ENCODE peak calls at places on chromosome 17, in nine cellular contexts. One of them, this sample, is unnamed.

GRCh38 chr17:43810823-43811222 is 22.1 kb downstream of the MPP3 start:
- DNase-seq in EL: no peak
- DNase-seq in stimulated activated CD8-positive, alpha-beta memory T cell treated with anti-CD3 and anti-CD28 coated beads, Interleukin-4, amount 100 ng/mL, for 24 hours: no peak
- DNase-seq in GM12865: no peak
- DNase-seq in stimulated activated CD4-positive, alpha-beta T cell treated with anti-CD3 and anti-CD28 coated beads, Interleukin-1b, Interleukin-23, amount 100 ng/mL, for 1 hour: no peak
- DNase-seq in heart left ventricle: no peak
- DNase-seq in AG09309: no peak
- DNase-seq in fibroblast of mammary gland: no peak
- DNase-seq in fibroblast of villous mesenchyme: no peak
- DNase-seq in this sample: no peak

GRCh38 chr17:39791296-39791992 is 53.7 kb downstream of the GRB7 start:
- DNase-seq in GM12865: no peak
- DNase-seq in stimulated activated CD8-positive, alpha-beta memory T cell treated with anti-CD3 and anti-CD28 coated beads, Interleukin-4, amount 100 ng/mL, for 24 hours: no peak
- DNase-seq in AG09309: no peak
- DNase-seq in stimulated activated CD4-positive, alpha-beta T cell treated with anti-CD3 and anti-CD28 coated beads, Interleukin-1b, Interleukin-23, amount 100 ng/mL, for 1 hour: no peak
- DNase-seq in heart left ventricle: no peak
- DNase-seq in fibroblast of villous mesenchyme: no peak
- DNase-seq in EL: no peak
- DNase-seq in fibroblast of mammary gland: no peak
- DNase-seq in this sample: peak

GRCh38 chr17:49165143-49165542 is 32.6 kb downstream of the B4GALNT2 start:
- DNase-seq in fibroblast of mammary gland: no peak
- DNase-seq in heart left ventricle: no peak
- DNase-seq in EL: no peak
- DNase-seq in stimulated activated CD8-positive, alpha-beta memory T cell treated with anti-CD3 and anti-CD28 coated beads, Interleukin-4, amount 100 ng/mL, for 24 hours: no peak
- DNase-seq in GM12865: no peak
- DNase-seq in stimulated activated CD4-positive, alpha-beta T cell treated with anti-CD3 and anti-CD28 coated beads, Interleukin-1b, Interleukin-23, amount 100 ng/mL, for 1 hour: no peak
- DNase-seq in fibroblast of villous mesenchyme: no peak
- DNase-seq in AG09309: no peak
- DNase-seq in this sample: no peak

GRCh38 chr17:15303851-15304250 is 37.5 kb downstream of the TEKT3 start:
- DNase-seq in fibroblast of mammary gland: no peak
- DNase-seq in AG09309: no peak
- DNase-seq in fibroblast of villous mesenchyme: no peak
- DNase-seq in stimulated activated CD8-positive, alpha-beta memory T cell treated with anti-CD3 and anti-CD28 coated beads, Interleukin-4, amount 100 ng/mL, for 24 hours: no peak
- DNase-seq in heart left ventricle: no peak
- DNase-seq in stimulated activated CD4-positive, alpha-beta T cell treated with anti-CD3 and anti-CD28 coated beads, Interleukin-1b, Interleukin-23, amount 100 ng/mL, for 1 hour: no peak
- DNase-seq in GM12865: no peak
- DNase-seq in EL: no peak
- DNase-seq in this sample: no peak

GRCh38 chr17:55163408-55163807 is 101.4 kb upstream of the HLF start:
- DNase-seq in stimulated activated CD8-positive, alpha-beta memory T cell treated with anti-CD3 and anti-CD28 coated beads, Interleukin-4, amount 100 ng/mL, for 24 hours: no peak
- DNase-seq in heart left ventricle: no peak
- DNase-seq in EL: no peak
- DNase-seq in fibroblast of villous mesenchyme: no peak
- DNase-seq in AG09309: no peak
- DNase-seq in fibroblast of mammary gland: no peak
- DNase-seq in GM12865: peak
- DNase-seq in stimulated activated CD4-positive, alpha-beta T cell treated with anti-CD3 and anti-CD28 coated beads, Interleukin-1b, Interleukin-23, amount 100 ng/mL, for 1 hour: no peak
- DNase-seq in this sample: no peak

GRCh38 chr17:16419929-16420271 is 4.5 kb downstream of the TRPV2 start:
- DNase-seq in EL: peak
- DNase-seq in heart left ventricle: no peak
- DNase-seq in AG09309: no peak
- DNase-seq in fibroblast of mammary gland: peak
- DNase-seq in stimulated activated CD4-positive, alpha-beta T cell treated with anti-CD3 and anti-CD28 coated beads, Interleukin-1b, Interleukin-23, amount 100 ng/mL, for 1 hour: no peak
- DNase-seq in stimulated activated CD8-positive, alpha-beta memory T cell treated with anti-CD3 and anti-CD28 coated beads, Interleukin-4, amount 100 ng/mL, for 24 hours: peak
- DNase-seq in fibroblast of villous mesenchyme: peak
- DNase-seq in GM12865: peak
- DNase-seq in this sample: peak

GRCh38 chr17:17121162-17121561 is 78.9 kb downstream of the MPRIP start:
- DNase-seq in EL: no peak
- DNase-seq in stimulated activated CD4-positive, alpha-beta T cell treated with anti-CD3 and anti-CD28 coated beads, Interleukin-1b, Interleukin-23, amount 100 ng/mL, for 1 hour: no peak
- DNase-seq in GM12865: no peak
- DNase-seq in heart left ventricle: no peak
- DNase-seq in fibroblast of villous mesenchyme: no peak
- DNase-seq in fibroblast of mammary gland: no peak
- DNase-seq in AG09309: no peak
- DNase-seq in stimulated activated CD8-positive, alpha-beta memory T cell treated with anti-CD3 and anti-CD28 coated beads, Interleukin-4, amount 100 ng/mL, for 24 hours: no peak
- DNase-seq in this sample: no peak

GRCh38 chr17:78933959-78934568 is 8.9 kb upstream of the TIMP2 start:
- DNase-seq in stimulated activated CD4-positive, alpha-beta T cell treated with anti-CD3 and anti-CD28 coated beads, Interleukin-1b, Interleukin-23, amount 100 ng/mL, for 1 hour: no peak
- DNase-seq in stimulated activated CD8-positive, alpha-beta memory T cell treated with anti-CD3 and anti-CD28 coated beads, Interleukin-4, amount 100 ng/mL, for 24 hours: no peak
- DNase-seq in EL: peak
- DNase-seq in fibroblast of mammary gland: peak
- DNase-seq in heart left ventricle: peak
- DNase-seq in GM12865: no peak
- DNase-seq in AG09309: peak
- DNase-seq in fibroblast of villous mesenchyme: peak
- DNase-seq in this sample: no peak

GRCh38 chr17:65228734-65229390 is 91.7 kb downstream of the RGS9 start:
- DNase-seq in fibroblast of mammary gland: peak
- DNase-seq in GM12865: peak
- DNase-seq in stimulated activated CD8-positive, alpha-beta memory T cell treated with anti-CD3 and anti-CD28 coated beads, Interleukin-4, amount 100 ng/mL, for 24 hours: no peak
- DNase-seq in AG09309: peak
- DNase-seq in stimulated activated CD4-positive, alpha-beta T cell treated with anti-CD3 and anti-CD28 coated beads, Interleukin-1b, Interleukin-23, amount 100 ng/mL, for 1 hour: no peak
- DNase-seq in EL: peak
- DNase-seq in fibroblast of villous mesenchyme: peak
- DNase-seq in heart left ventricle: no peak
- DNase-seq in this sample: peak

GRCh38 chr17:78014651-78015050 is 56.1 kb downstream of the TNRC6C start:
- DNase-seq in EL: no peak
- DNase-seq in AG09309: no peak
- DNase-seq in stimulated activated CD8-positive, alpha-beta memory T cell treated with anti-CD3 and anti-CD28 coated beads, Interleukin-4, amount 100 ng/mL, for 24 hours: no peak
- DNase-seq in stimulated activated CD4-positive, alpha-beta T cell treated with anti-CD3 and anti-CD28 coated beads, Interleukin-1b, Interleukin-23, amount 100 ng/mL, for 1 hour: no peak
- DNase-seq in heart left ventricle: no peak
- DNase-seq in GM12865: no peak
- DNase-seq in fibroblast of mammary gland: no peak
- DNase-seq in fibroblast of villous mesenchyme: no peak
- DNase-seq in this sample: no peak

GRCh38 chr17:7217113-7217987 is 2.3 kb downstream of the DLG4 start:
- DNase-seq in fibroblast of mammary gland: peak
- DNase-seq in EL: peak
- DNase-seq in heart left ventricle: peak
- DNase-seq in fibroblast of villous mesenchyme: peak
- DNase-seq in stimulated activated CD4-positive, alpha-beta T cell treated with anti-CD3 and anti-CD28 coated beads, Interleukin-1b, Interleukin-23, amount 100 ng/mL, for 1 hour: no peak
- DNase-seq in stimulated activated CD8-positive, alpha-beta memory T cell treated with anti-CD3 and anti-CD28 coated beads, Interleukin-4, amount 100 ng/mL, for 24 hours: no peak
- DNase-seq in AG09309: no peak
- DNase-seq in GM12865: no peak
- DNase-seq in this sample: no peak

GRCh38 chr17:20300399-20301037 is 166.8 kb downstream of the LGALS9B start:
- DNase-seq in stimulated activated CD8-positive, alpha-beta memory T cell treated with anti-CD3 and anti-CD28 coated beads, Interleukin-4, amount 100 ng/mL, for 24 hours: no peak
- DNase-seq in heart left ventricle: no peak
- DNase-seq in fibroblast of mammary gland: peak
- DNase-seq in fibroblast of villous mesenchyme: peak
- DNase-seq in stimulated activated CD4-positive, alpha-beta T cell treated with anti-CD3 and anti-CD28 coated beads, Interleukin-1b, Interleukin-23, amount 100 ng/mL, for 1 hour: no peak
- DNase-seq in EL: peak
- DNase-seq in AG09309: peak
- DNase-seq in GM12865: no peak
- DNase-seq in this sample: no peak

GRCh38 chr17:14307560-14308024 is 6.7 kb downstream of the HS3ST3B1 start:
- DNase-seq in GM12865: no peak
- DNase-seq in stimulated activated CD8-positive, alpha-beta memory T cell treated with anti-CD3 and anti-CD28 coated beads, Interleukin-4, amount 100 ng/mL, for 24 hours: no peak
- DNase-seq in heart left ventricle: no peak
- DNase-seq in EL: peak
- DNase-seq in fibroblast of villous mesenchyme: peak
- DNase-seq in fibroblast of mammary gland: peak
- DNase-seq in stimulated activated CD4-positive, alpha-beta T cell treated with anti-CD3 and anti-CD28 coated beads, Interleukin-1b, Interleukin-23, amount 100 ng/mL, for 1 hour: no peak
- DNase-seq in AG09309: peak
- DNase-seq in this sample: no peak

GRCh38 chr17:75778861-75779249 is 5.8 kb upstream of the UNK start:
- DNase-seq in AG09309: no peak
- DNase-seq in EL: peak
- DNase-seq in fibroblast of villous mesenchyme: no peak
- DNase-seq in fibroblast of mammary gland: no peak
- DNase-seq in stimulated activated CD4-positive, alpha-beta T cell treated with anti-CD3 and anti-CD28 coated beads, Interleukin-1b, Interleukin-23, amount 100 ng/mL, for 1 hour: no peak
- DNase-seq in stimulated activated CD8-positive, alpha-beta memory T cell treated with anti-CD3 and anti-CD28 coated beads, Interleukin-4, amount 100 ng/mL, for 24 hours: no peak
- DNase-seq in GM12865: peak
- DNase-seq in heart left ventricle: no peak
- DNase-seq in this sample: peak

This sample was measured in activated T-helper 1 cell treated with anti-CD3 and anti-CD28 coated beads, Interleukin-12 subunit alpha, Interleukin-12 subunit beta, Interleukin-2, Interleukin-4 antibody, amounts not matched to agents 30 ng/mL and 10 ng/mL and 1 ng/mL, durations not matched to agents 14 hours and 24 hours and 36 hours.